ENCODE peak calls at places on chromosomes 1 and 21, in six cellular contexts. One of them, this sample, is unnamed.
A peak's percentile ranks its signal among the peaks of the same experiment; 100 is the strongest.

GRCh38 chr21:33968998-33969353 is 53.4 kb upstream of the ATP5PO start:
- DNase-seq in caudate nucleus: no peak
- DNase-seq in Caki2: no peak
- DNase-seq in GM23248: peak; percentile 50
- DNase-seq in amniotic stem cell: no peak
- DNase-seq in left colon: no peak
- DNase-seq in this sample: no peak

GRCh38 chr21:41366522-41367151 is 4.8 kb downstream of the MX2 start:
- DNase-seq in caudate nucleus: no peak
- DNase-seq in Caki2: no peak
- DNase-seq in GM23248: peak; percentile 50
- DNase-seq in amniotic stem cell: no peak
- DNase-seq in left colon: peak; percentile 43
- DNase-seq in this sample: no peak

GRCh38 chr1:221437171-221437570 is 304.7 kb downstream of the DUSP10 start:
- DNase-seq in caudate nucleus: no peak
- DNase-seq in Caki2: no peak
- DNase-seq in GM23248: no peak
- DNase-seq in amniotic stem cell: no peak
- DNase-seq in left colon: no peak
- DNase-seq in this sample: no peak

GRCh38 chr1:147723691-147724323 is 36.6 kb downstream of the GJA5 start:
- DNase-seq in caudate nucleus: no peak
- DNase-seq in Caki2: no peak
- DNase-seq in GM23248: peak; percentile 43
- DNase-seq in amniotic stem cell: no peak
- DNase-seq in left colon: peak; percentile 13
- DNase-seq in this sample: no peak

GRCh38 chr1:221069178-221069903 is 190.1 kb downstream of the HLX start:
- DNase-seq in caudate nucleus: no peak
- DNase-seq in Caki2: no peak
- DNase-seq in GM23248: no peak
- DNase-seq in amniotic stem cell: no peak
- DNase-seq in left colon: no peak
- DNase-seq in this sample: no peak

GRCh38 chr1:35931424-35932157 is 686 bp downstream of the AGO3 start:
- DNase-seq in caudate nucleus: peak; percentile 19
- DNase-seq in Caki2: peak; percentile 30
- DNase-seq in GM23248: peak; percentile 46
- DNase-seq in amniotic stem cell: no peak
- DNase-seq in left colon: peak; percentile 66
- DNase-seq in this sample: no peak

GRCh38 chr1:90925928-90926869 is 95.6 kb downstream of the ZNF644 start:
- DNase-seq in caudate nucleus: no peak
- DNase-seq in Caki2: peak; percentile 19
- DNase-seq in GM23248: peak; percentile 56
- DNase-seq in amniotic stem cell: no peak
- DNase-seq in left colon: no peak
- DNase-seq in this sample: no peak

GRCh38 chr21:42496839-42497202 is 797 bp upstream of the RSPH1 start:
- DNase-seq in caudate nucleus: no peak
- DNase-seq in Caki2: no peak
- DNase-seq in GM23248: peak; percentile 26
- DNase-seq in amniotic stem cell: no peak
- DNase-seq in left colon: no peak
- DNase-seq in this sample: no peak

GRCh38 chr1:149917590-149918144 is at the start of gene SV2A:
- DNase-seq in caudate nucleus: peak; percentile 61
- DNase-seq in Caki2: no peak
- DNase-seq in GM23248: peak; percentile 26
- DNase-seq in amniotic stem cell: no peak
- DNase-seq in left colon: peak; percentile 35
- DNase-seq in this sample: no peak

GRCh38 chr1:1540015-1540816 is at the start of gene TMEM240:
- DNase-seq in caudate nucleus: peak; percentile 67
- DNase-seq in Caki2: no peak
- DNase-seq in GM23248: peak; percentile 90
- DNase-seq in amniotic stem cell: peak; percentile 53
- DNase-seq in left colon: peak; percentile 69
- DNase-seq in this sample: peak; percentile 10

GRCh38 chr1:6503884-6504602 is 12.6 kb upstream of the PLEKHG5 start:
- DNase-seq in caudate nucleus: no peak
- DNase-seq in Caki2: no peak
- DNase-seq in GM23248: no peak
- DNase-seq in amniotic stem cell: no peak
- DNase-seq in left colon: no peak
- DNase-seq in this sample: no peak

GRCh38 chr1:198754670-198755069 is 115.8 kb downstream of the PTPRC start:
- DNase-seq in caudate nucleus: no peak
- DNase-seq in Caki2: no peak
- DNase-seq in GM23248: no peak
- DNase-seq in amniotic stem cell: no peak
- DNase-seq in left colon: no peak
- DNase-seq in this sample: no peak

GRCh38 chr1:31746687-31747086 is 17.5 kb downstream of the ADGRB2 start:
- DNase-seq in caudate nucleus: no peak
- DNase-seq in Caki2: no peak
- DNase-seq in GM23248: no peak
- DNase-seq in amniotic stem cell: no peak
- DNase-seq in left colon: no peak
- DNase-seq in this sample: no peak

This sample was measured in activated CD8-positive, alpha-beta memory T cell treated with anti-CD3 and anti-CD28 coated beads for 4 hours.